ENCODE peak calls at places on chromosome 11, in seven cellular contexts. L is HCT116, X is transverse colon, A is body of pancreas, Y is astrocyte, Q is heart left ventricle, H is left ventricle myocardium inferior. V is an unnamed sample. For H3K4me1, the result is how much of the 10 kb centered on the place peaks cover.

GRCh38 chr11:57653162-57653561 is 3.5 kb upstream of the YPEL4 start:
- DNase-seq in L (no peak), X (no peak), A (no peak), Y (no peak), Q (no peak), H (no peak), V (no peak)

GRCh38 chr11:3853935-3854659 is 1.4 kb upstream of the STIM1 start:
- DNase-seq in L (no peak), X (peak), A (peak), Y (no peak), Q (peak), H (peak), V (peak)

GRCh38 chr11:1034001-1034400 is 2.5 kb downstream of the MUC6 start:
- DNase-seq in L (no peak), X (no peak), A (peak), Y (no peak), Q (no peak), H (no peak), V (no peak)

GRCh38 chr11:35525501-35526175 is at the start of gene PAMR1:
- DNase-seq in L (no peak), X (peak), A (peak), Y (peak), Q (peak), H (peak), V (no peak)

GRCh38 chr11:6077723-6078122 is 29.8 kb upstream of the OR56B4 start:
- DNase-seq in L (no peak), X (no peak), A (no peak), Y (no peak), Q (no peak), H (no peak), V (no peak)

GRCh38 chr11:73983764-73984543 is 1.3 kb upstream of the UCP2 start:
- DNase-seq in L (no peak), X (no peak), A (no peak), Y (no peak), Q (no peak), H (no peak), V (no peak)

GRCh38 chr11:134242376-134242775 is 10.8 kb downstream of the THYN1 start:
- DNase-seq in L (no peak), X (no peak), A (no peak), Y (no peak), Q (no peak), H (no peak), V (no peak)

GRCh38 chr11:59992420-59992819 is 24.6 kb upstream of the OOSP4B start:
- DNase-seq in L (no peak), X (no peak), A (no peak), Y (no peak), Q (no peak), H (no peak), V (no peak)

GRCh38 chr11:117486059-117486458 is 158.4 kb downstream of the CEP164 start:
- DNase-seq in L (no peak), X (no peak), A (no peak), Y (no peak), Q (no peak), H (no peak), V (no peak)

GRCh38 chr11:126080206-126080941 is 17.7 kb upstream of the CDON start:
- DNase-seq in L (no peak), X (no peak), A (peak), Y (no peak), Q (no peak), H (no peak), V (no peak)

GRCh38 chr11:78698612-78699011 is 123.9 kb upstream of the NARS2 start:
- DNase-seq in L (no peak), X (no peak), A (peak), Y (peak), Q (peak), H (peak), V (no peak)

GRCh38 chr11:11396290-11397042 is 43.4 kb upstream of the CSNK2A3 start:
- DNase-seq in L (no peak), X (no peak), A (no peak), Y (peak), Q (no peak), H (no peak), V (no peak)

GRCh38 chr11:61827573-61828378 is at the start of gene FADS2:
- DNase-seq in L (no peak), X (peak), A (peak), Y (peak), Q (peak), H (peak), V (peak)
- TF ChIP-seq CTCF in L (no peak), X (no peak), A (no peak), Y (no peak), Q (no peak), H (peak), V (no peak)

GRCh38 chr11:9858822-9859221 is 194.9 kb downstream of the SWAP70 start:
- DNase-seq in L (no peak), X (no peak), A (no peak), Y (no peak), Q (no peak), H (no peak), V (no peak)
- H3K4me1 ChIP-seq in L (under half), X (under half), A (under half), Y (under half), Q (under half), H (under half), V (under half)

GRCh38 chr11:75351541-75352416 is at the start of gene ARRB1:
- DNase-seq in L (no peak), X (peak), A (peak), Y (peak), Q (peak), H (peak), V (peak)
- TF ChIP-seq CTCF in L (no peak), X (no peak), A (no peak), Y (no peak), Q (peak), H (peak), V (no peak)

GRCh38 chr11:64996327-64996709 is 453 bp downstream of the BATF2 start:
- DNase-seq in L (no peak), X (no peak), A (peak), Y (no peak), Q (no peak), H (no peak), V (no peak)

GRCh38 chr11:64996710-64997380 is at the start of gene BATF2:
- DNase-seq in L (peak), X (peak), A (peak), Y (peak), Q (peak), H (peak), V (no peak)

GRCh38 chr11:64998141-64998540 is 1.4 kb upstream of the BATF2 start:
- DNase-seq in L (no peak), X (peak), A (no peak), Y (no peak), Q (no peak), H (no peak), V (no peak)

GRCh38 chr11:64990222-64990918 is 6.4 kb downstream of the BATF2 start:
- DNase-seq in L (no peak), X (no peak), A (no peak), Y (peak), Q (peak), H (peak), V (no peak)

GRCh38 chr11:64994318-64994717 is 2.5 kb downstream of the BATF2 start:
- DNase-seq in L (no peak), X (no peak), A (no peak), Y (no peak), Q (no peak), H (no peak), V (no peak)
- H3K4me1 ChIP-seq in L (under half), X (under half), A (under half), Y (under half), Q (under half), H (half or more), V (under half)

GRCh38 chr11:41851743-41852142 is 392.3 kb upstream of the LRRC4C start:
- DNase-seq in L (no peak), X (no peak), A (no peak), Y (no peak), Q (no peak), H (no peak), V (no peak)
- TF ChIP-seq CTCF in L (no peak), X (no peak), A (no peak), Y (no peak), Q (no peak), H (no peak), V (no peak)

GRCh38 chr11:75673977-75674582 is 5.2 kb upstream of the MAP6 start:
- DNase-seq in L (peak), X (no peak), A (no peak), Y (peak), Q (no peak), H (no peak), V (no peak)

GRCh38 chr11:75679566-75679965 is 10.7 kb upstream of the MAP6 start:
- DNase-seq in L (no peak), X (no peak), A (no peak), Y (no peak), Q (no peak), H (no peak), V (no peak)

GRCh38 chr11:75677275-75677674 is 8.4 kb upstream of the MAP6 start:
- DNase-seq in L (no peak), X (no peak), A (no peak), Y (no peak), Q (no peak), H (no peak), V (no peak)

GRCh38 chr11:75678620-75679259 is 9.9 kb upstream of the MAP6 start:
- DNase-seq in L (no peak), X (no peak), A (no peak), Y (no peak), Q (no peak), H (no peak), V (no peak)
- H3K4me1 ChIP-seq in L (under half), X (under half), A (under half), Y (under half), Q (under half), H (under half), V (under half)

GRCh38 chr11:7513210-7514098 is at the start of gene PPFIBP2:
- DNase-seq in L (peak), X (peak), A (peak), Y (peak), Q (peak), H (peak), V (peak)
- TF ChIP-seq CTCF in L (peak), X (peak), A (peak), Y (peak), Q (peak), H (peak), V (peak)

DNA sequence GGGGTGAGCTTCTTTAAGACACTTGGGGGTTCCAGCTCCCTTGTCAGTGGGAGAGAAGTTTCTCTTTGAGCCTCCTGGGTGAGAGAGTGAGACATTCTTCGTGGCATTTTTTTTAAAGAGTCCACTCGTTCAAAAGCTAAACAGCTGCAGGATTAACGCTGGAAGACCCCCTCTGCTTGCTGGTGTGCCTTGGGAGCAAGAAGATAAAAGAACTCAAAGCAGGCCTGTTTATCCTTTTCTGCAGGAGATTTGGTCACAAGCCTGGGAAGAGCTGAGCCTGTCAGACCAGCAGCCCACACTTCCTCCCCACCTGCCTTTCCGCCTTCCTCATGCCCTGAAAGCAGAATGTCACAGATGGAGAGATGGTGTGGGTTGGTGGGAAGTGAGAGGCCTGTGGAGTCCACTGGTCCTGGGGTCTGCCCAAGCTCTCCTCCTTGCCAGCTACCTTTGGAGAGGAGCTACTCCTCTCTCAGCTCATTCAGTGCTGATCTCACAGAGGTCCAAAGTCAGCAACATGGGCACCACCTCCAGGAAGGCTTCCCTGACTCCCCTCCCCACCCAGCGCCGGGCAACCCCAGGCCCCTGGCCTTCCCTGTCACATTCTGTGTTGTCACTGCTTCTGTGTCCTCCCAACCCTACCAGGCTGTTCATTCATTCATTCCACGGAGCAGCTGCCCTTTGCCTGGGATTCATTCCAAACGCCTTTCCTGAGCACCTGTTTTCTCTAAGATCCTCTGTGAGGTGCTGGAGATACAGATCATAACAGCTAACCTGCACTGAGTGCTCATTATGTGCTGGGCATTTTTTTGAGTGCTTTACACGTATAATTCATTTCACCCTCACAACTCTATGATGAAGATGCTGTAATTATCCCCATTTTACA is 6.7 kb downstream of the GDPD5 start:
- DNase-seq in L (no peak), X (no peak), A (no peak), Y (no peak), Q (no peak), H (no peak), V (no peak)
- H3K4me1 ChIP-seq in L (under half), X (under half), A (under half), Y (under half), Q (under half), H (under half), V (under half)

GRCh38 chr11:64787526-64788320 is 9.4 kb upstream of the SF1 start:
- DNase-seq in L (no peak), X (peak), A (peak), Y (no peak), Q (no peak), H (no peak), V (peak)
- TF ChIP-seq CTCF in L (peak), X (peak), A (peak), Y (peak), Q (peak), H (peak), V (peak)